ENCODE peak calls at places on chromosome 1, in five cellular contexts. Y is Calu3, G is esophagus squamous epithelium, A is mucosa of descending colon, I is omental fat pad. B is an unnamed sample.

GRCh38 chr1:91585982-91586381 is 85.3 kb downstream of the CDC7 start:
- DNase-seq in Y (no peak), G (no peak), A (no peak), I (no peak), B (no peak)

GRCh38 chr1:203276408-203276807 is 28.9 kb upstream of the BTG2 start:
- DNase-seq in Y (no peak), G (no peak), A (peak; percentile 2), I (no peak), B (no peak)

GRCh38 chr1:109930252-109930993 is 19.8 kb downstream of the CSF1 start:
- DNase-seq in Y (no peak), G (no peak), A (no peak), I (peak; percentile 11), B (no peak)

GRCh38 chr1:6625579-6626149 is 996 bp downstream of the THAP3 start:
- DNase-seq in Y (no peak), G (no peak), A (peak; percentile 39), I (no peak), B (no peak)

GRCh38 chr1:117060441-117061317 is 553 bp downstream of the TTF2 start:
- DNase-seq in Y (peak; percentile 4), G (no peak), A (peak; percentile 49), I (no peak), B (peak; percentile 42)

GRCh38 chr1:95793893-95794292 is 559.9 kb downstream of the RWDD3 start:
- DNase-seq in Y (peak; percentile 9), G (no peak), A (no peak), I (no peak), B (no peak)

GRCh38 chr1:86082183-86082582 is 74.4 kb downstream of the COL24A1 start:
- DNase-seq in Y (no peak), G (no peak), A (no peak), I (no peak), B (no peak)

GRCh38 chr1:54227836-54228435 is 28.0 kb downstream of the MRPL37 start:
- DNase-seq in Y (no peak), G (no peak), A (no peak), I (no peak), B (no peak)

GRCh38 chr1:210482936-210483642 is 154.4 kb downstream of the HHAT start:
- DNase-seq in Y (no peak), G (no peak), A (no peak), I (no peak), B (no peak)

GRCh38 chr1:92804721-92805169 is 19.8 kb upstream of the EVI5 start:
- DNase-seq in Y (peak; percentile 73), G (no peak), A (peak; percentile 74), I (no peak), B (peak; percentile 41)

GRCh38 chr1:230857077-230857476 is 11.2 kb downstream of the C1orf198 start:
- DNase-seq in Y (peak; percentile 80), G (no peak), A (no peak), I (no peak), B (no peak)

GRCh38 chr1:170711682-170712081 is 47.8 kb downstream of the PRRX1 start:
- DNase-seq in Y (no peak), G (no peak), A (no peak), I (no peak), B (no peak)

GRCh38 chr1:203744008-203744972 is 20.7 kb upstream of the LAX1 start:
- DNase-seq in Y (no peak), G (no peak), A (peak; percentile 33), I (no peak), B (peak; percentile 48)

GRCh38 chr1:206048582-206048981 is 4.4 kb upstream of the RHEX start:
- DNase-seq in Y (peak; percentile 94), G (no peak), A (peak; percentile 78), I (no peak), B (no peak)

GRCh38 chr1:172135076-172135672 is 285.3 kb upstream of the C1orf105 start:
- DNase-seq in Y (no peak), G (no peak), A (peak; percentile 59), I (no peak), B (peak; percentile 16)

GRCh38 chr1:173122958-173123852 is 72.5 kb upstream of the TNFSF18 start:
- DNase-seq in Y (peak; percentile 55), G (peak; percentile 19), A (peak; percentile 70), I (no peak), B (no peak)

GRCh38 chr1:226481133-226481532 is 67.4 kb upstream of the STUM start:
- DNase-seq in Y (no peak), G (no peak), A (no peak), I (no peak), B (no peak)

GRCh38 chr1:95640746-95641145 is 406.7 kb downstream of the RWDD3 start:
- DNase-seq in Y (peak; percentile 82), G (no peak), A (no peak), I (no peak), B (no peak)

GRCh38 chr1:20767271-20767670 is 19.8 kb downstream of the HP1BP3 start:
- DNase-seq in Y (no peak), G (no peak), A (no peak), I (no peak), B (no peak)

GRCh38 chr1:33099290-33100118 is 18.6 kb downstream of the AZIN2 start:
- DNase-seq in Y (peak; percentile 92), G (no peak), A (peak; percentile 60), I (no peak), B (no peak)

GRCh38 chr1:8026153-8026975 is at the start of gene ERRFI1:
- DNase-seq in Y (peak; percentile 94), G (peak; percentile 46), A (peak; percentile 95), I (peak; percentile 87), B (peak; percentile 94)

GRCh38 chr1:55334140-55334539 is 119.0 kb upstream of the USP24 start:
- DNase-seq in Y (no peak), G (no peak), A (no peak), I (no peak), B (no peak)

GRCh38 chr1:119831027-119831426 is 19.8 kb upstream of the REG4 start:
- DNase-seq in Y (no peak), G (no peak), A (no peak), I (no peak), B (no peak)

GRCh38 chr1:119829636-119830035 is 18.4 kb upstream of the REG4 start:
- DNase-seq in Y (no peak), G (no peak), A (no peak), I (no peak), B (no peak)

GRCh38 chr1:119828266-119828665 is 17.0 kb upstream of the REG4 start:
- DNase-seq in Y (no peak), G (no peak), A (no peak), I (no peak), B (no peak)

GRCh38 chr1:119822406-119822805 is 11.1 kb upstream of the REG4 start:
- DNase-seq in Y (no peak), G (no peak), A (no peak), I (no peak), B (no peak)

DNA sequence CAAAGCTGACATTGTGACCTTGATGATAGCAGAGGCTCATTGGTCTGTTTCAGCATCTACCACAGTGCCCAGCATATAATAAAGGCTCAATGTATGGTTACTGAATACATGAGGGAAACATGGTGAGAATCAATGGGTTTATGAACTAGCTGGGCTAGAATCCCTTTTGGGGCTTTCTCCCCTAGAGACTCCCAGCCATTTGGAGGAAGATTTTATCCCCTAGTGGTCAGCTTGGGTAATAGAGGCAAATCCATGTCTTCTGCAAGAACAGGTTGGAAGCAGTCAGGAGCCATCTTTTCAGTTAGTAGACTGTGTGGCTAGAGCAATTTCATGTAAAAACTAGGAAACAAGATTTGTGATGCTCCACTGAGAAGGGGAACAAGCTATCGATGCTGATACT is 15.8 kb upstream of the REG4 start:
- DNase-seq in Y (no peak), G (no peak), A (no peak), I (no peak), B (no peak)
- TF ChIP-seq CTCF in Y (peak; percentile 40), G (peak; percentile 38), A (no peak), I (no peak), B (no peak)

DNA sequence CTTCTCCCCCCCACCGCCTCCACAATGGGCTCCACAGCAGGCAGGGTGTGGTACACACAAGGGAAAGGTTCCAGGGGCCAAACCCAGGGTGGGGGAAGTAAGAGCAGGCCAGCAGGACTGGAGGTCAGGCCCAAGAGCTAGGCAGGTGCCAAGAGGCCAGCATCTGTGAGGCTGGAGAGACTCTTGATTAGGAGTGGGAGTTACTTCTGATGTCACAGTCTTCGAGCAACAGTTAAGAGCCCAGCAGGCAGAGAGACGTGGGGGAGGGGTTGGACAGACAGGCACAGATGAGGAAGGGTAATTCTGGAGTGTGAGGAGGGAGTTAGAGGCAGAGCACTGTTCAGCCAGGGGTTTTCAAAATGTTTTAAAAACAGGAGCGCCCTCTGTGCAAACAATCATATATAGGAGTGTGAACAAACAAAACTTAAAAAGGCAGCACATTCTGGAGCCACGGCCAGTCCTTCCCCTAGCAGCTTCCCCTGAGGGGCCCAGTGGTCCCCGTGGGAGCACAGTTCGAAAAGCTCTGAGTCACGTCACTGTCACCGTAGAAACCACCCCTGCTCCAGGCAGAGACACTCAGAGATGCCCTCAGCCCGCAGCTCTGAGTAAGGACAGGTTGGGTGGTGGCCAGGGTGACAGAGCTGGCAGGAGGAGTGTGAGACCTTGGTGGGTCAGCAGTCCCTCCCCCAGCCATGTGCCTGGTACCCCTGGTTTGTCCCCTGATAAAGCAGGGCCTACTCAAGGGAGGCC is 55.6 kb downstream of the SLC9A1 start:
- DNase-seq in Y (no peak), G (no peak), A (no peak), I (peak; percentile 46), B (peak; percentile 75)
- TF ChIP-seq CTCF in Y (no peak), G (no peak), A (no peak), I (no peak), B (no peak)

DNA sequence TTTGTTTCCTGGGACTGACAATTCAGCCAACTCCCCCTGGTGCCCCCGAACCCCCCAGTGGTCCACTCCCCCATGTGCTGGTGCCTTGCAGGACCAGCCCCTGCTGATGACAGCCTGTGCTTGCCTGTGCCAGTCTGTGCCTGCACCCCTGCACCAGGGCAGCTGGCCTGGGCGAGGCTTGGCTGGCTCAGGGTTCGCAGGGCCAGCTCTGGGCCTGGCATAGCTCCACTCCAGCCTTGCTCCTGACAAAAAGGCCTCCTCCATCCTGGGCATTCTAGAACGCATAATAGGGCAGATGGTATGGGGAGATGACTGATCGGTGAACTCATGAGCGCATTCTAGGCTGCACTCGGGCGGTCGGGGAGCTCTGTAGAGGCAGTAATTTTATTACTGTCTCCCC is 5.4 kb downstream of the CNTN2 start:
- DNase-seq in Y (no peak), G (no peak), A (no peak), I (no peak), B (no peak)
- TF ChIP-seq CTCF in Y (no peak), G (no peak), A (no peak), I (no peak), B (no peak)

GRCh38 chr1:81802601-81803422 is 2.1 kb downstream of the ADGRL2 start:
- DNase-seq in Y (peak; percentile 69), G (no peak), A (peak; percentile 34), I (no peak), B (peak; percentile 19)

GRCh38 chr1:81805537-81806431 is 5.0 kb downstream of the ADGRL2 start:
- DNase-seq in Y (no peak), G (no peak), A (no peak), I (no peak), B (no peak)

GRCh38 chr1:81803423-81804103 is 2.8 kb downstream of the ADGRL2 start:
- DNase-seq in Y (peak; percentile 14), G (no peak), A (peak; percentile 4), I (no peak), B (no peak)

GRCh38 chr1:81806432-81806770 is 5.7 kb downstream of the ADGRL2 start:
- DNase-seq in Y (no peak), G (no peak), A (no peak), I (no peak), B (no peak)

DNA sequence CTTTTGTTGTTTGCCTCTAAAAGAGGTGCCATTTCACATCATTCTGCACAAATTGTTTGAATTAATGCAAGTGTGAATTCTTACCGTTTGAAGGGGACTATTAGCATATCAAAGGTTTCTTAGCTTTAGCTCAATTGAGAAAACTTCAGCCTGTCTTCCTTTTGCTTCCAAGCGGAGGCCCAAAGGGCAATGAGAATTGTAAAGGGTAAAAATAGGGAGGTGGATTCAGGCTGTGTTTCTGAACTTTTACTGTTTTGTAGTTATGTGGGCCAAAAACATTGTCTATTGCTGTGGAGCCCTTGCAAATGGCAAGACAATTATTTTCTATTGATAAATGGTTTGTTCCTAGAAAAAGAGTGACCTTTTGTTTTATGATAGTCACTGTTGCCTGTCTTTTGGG is 3.6 kb downstream of the ADGRL2 start:
- DNase-seq in Y (no peak), G (no peak), A (no peak), I (no peak), B (no peak)
- TF ChIP-seq CTCF in Y (no peak), G (no peak), A (no peak), I (no peak), B (no peak)

B was measured in GM10248.